ENCODE peak calls at places on chromosome 2, in five cellular contexts. A is CD8-positive, alpha-beta T cell; E is BJ; M is HFF-Myc; L is brain microvascular endothelial cell. T is an unnamed sample.
A peak's percentile ranks its signal among the peaks of the same experiment; 100 is the strongest.

GRCh38 chr2:177392373-177393246 is at the start of gene AGPS:
- DNase-seq in E (no peak), M (no peak), L (peak; percentile 39), A (peak; percentile 70), T (no peak)

GRCh38 chr2:2464095-2464494 is 133.0 kb upstream of the MYT1L start:
- DNase-seq in M (no peak), E (no peak), L (no peak), A (no peak), T (no peak)

GRCh38 chr2:235608200-235608591 is 114.4 kb downstream of the AGAP1 start:
- DNase-seq in L (no peak), M (no peak), E (no peak), A (no peak), T (no peak)

GRCh38 chr2:238850096-238850495 is 2.2 kb downstream of the TWIST2 start:
- DNase-seq in L (no peak), A (no peak), M (no peak), E (no peak), T (no peak)

GRCh38 chr2:188199716-188200128 is 92.0 kb upstream of the GULP1 start:
- DNase-seq in M (peak; percentile 54), A (no peak), L (peak; percentile 75), E (peak; percentile 82), T (peak; percentile 81)

GRCh38 chr2:241944821-241945220 is 75.3 kb downstream of the RTP5 start:
- DNase-seq in E (no peak), M (no peak), A (no peak), L (no peak), T (no peak)

GRCh38 chr2:862356-862687 is 88.3 kb upstream of the SNTG2 start:
- DNase-seq in M (no peak), E (no peak), L (no peak), A (no peak), T (no peak)

GRCh38 chr2:106649306-106649705 is 162.1 kb downstream of the CD8B2 start:
- DNase-seq in L (peak; percentile 19), M (no peak), E (no peak), A (no peak), T (no peak)

GRCh38 chr2:7982054-7982453 is 699.8 kb upstream of the ID2 start:
- DNase-seq in L (no peak), A (no peak), M (no peak), E (no peak), T (no peak)

GRCh38 chr2:42547014-42547413 is 21.4 kb upstream of the MTA3 start:
- DNase-seq in M (no peak), E (no peak), A (no peak), L (no peak), T (no peak)

GRCh38 chr2:222878284-222878876 is 17.5 kb downstream of the ACSL3 start:
- DNase-seq in E (no peak), A (no peak), M (no peak), L (no peak), T (no peak)

GRCh38 chr2:42113427-42113826 is 55.7 kb upstream of the EML4 start:
- DNase-seq in M (no peak), L (no peak), A (no peak), E (no peak), T (no peak)

GRCh38 chr2:84022810-84023431 is 436.2 kb downstream of the SUCLG1 start:
- DNase-seq in E (peak; percentile 1), A (no peak), M (peak; percentile 20), L (peak; percentile 20), T (peak; percentile 10)

GRCh38 chr2:108215794-108216211 is 24.0 kb upstream of the SULT1C3 start:
- DNase-seq in E (no peak), L (peak; percentile 49), A (no peak), M (no peak), T (no peak)

GRCh38 chr2:192969055-192969454 is 774.3 kb upstream of the TMEFF2 start:
- DNase-seq in M (no peak), E (no peak), A (no peak), L (no peak), T (no peak)

GRCh38 chr2:208983476-208983875 is 440.4 kb upstream of the MAP2 start:
- DNase-seq in A (no peak), M (no peak), E (no peak), L (no peak), T (peak; percentile 15)

GRCh38 chr2:186477782-186478181 is 8.3 kb upstream of the ZC3H15 start:
- DNase-seq in A (no peak), E (no peak), L (no peak), M (no peak), T (no peak)

GRCh38 chr2:128644745-128645256 is 326.1 kb upstream of the HS6ST1 start:
- DNase-seq in E (no peak), A (no peak), M (no peak), L (no peak), T (no peak)

GRCh38 chr2:231104115-231104713 is 20.6 kb downstream of the HTR2B start:
- DNase-seq in E (peak; percentile 31), A (peak; percentile 51), M (peak; percentile 70), L (peak; percentile 73), T (no peak)

GRCh38 chr2:164803772-164804466 is 37.7 kb downstream of the COBLL1 start:
- DNase-seq in L (no peak), E (no peak), A (no peak), M (no peak), T (no peak)

GRCh38 chr2:20257411-20257810 is 32.5 kb upstream of the SDC1 start:
- DNase-seq in E (no peak), M (no peak), L (no peak), A (no peak), T (no peak)

GRCh38 chr2:127194447-127194846 is 25.7 kb downstream of the CYP27C1 start:
- DNase-seq in M (no peak), E (no peak), A (no peak), L (no peak), T (no peak)

GRCh38 chr2:109382946-109383345 is 230.8 kb downstream of the SEPTIN10 start:
- DNase-seq in L (peak; percentile 38), M (peak; percentile 47), E (peak; percentile 17), A (no peak), T (no peak)

GRCh38 chr2:105377871-105378270 is 21.0 kb downstream of the FHL2 start:
- DNase-seq in L (no peak), A (no peak), E (no peak), M (no peak), T (no peak)

GRCh38 chr2:121650554-121650930 is 1.3 kb upstream of the CLASP1 start:
- DNase-seq in L (peak; percentile 30), M (no peak), E (no peak), A (peak; percentile 9), T (no peak)

GRCh38 chr2:27940090-27940671 is 49.7 kb downstream of the BABAM2 start:
- DNase-seq in M (no peak), E (no peak), L (no peak), A (no peak), T (no peak)

GRCh38 chr2:63053889-63054725 is 3.5 kb downstream of the OTX1 start:
- DNase-seq in E (no peak), A (no peak), L (no peak), M (no peak), T (no peak)

GRCh38 chr2:189555243-189555642 is 25.3 kb downstream of the SLC40A1 start:
- DNase-seq in E (no peak), A (no peak), L (peak; percentile 36), M (no peak), T (no peak)

GRCh38 chr2:210198326-210198725 is 26.9 kb downstream of the ACADL start:
- DNase-seq in A (no peak), L (no peak), E (no peak), M (no peak), T (no peak)

GRCh38 chr2:200239216-200239615 is 67.3 kb upstream of the SPATS2L start:
- DNase-seq in M (no peak), A (no peak), L (peak; percentile 81), E (peak; percentile 53), T (no peak)

GRCh38 chr2:236949089-236949935 is 136.4 kb upstream of the COPS8 start:
- DNase-seq in M (no peak), A (no peak), E (no peak), L (no peak), T (no peak)

GRCh38 chr2:109299466-109299865 is 170.5 kb downstream of the SH3RF3 start:
- DNase-seq in L (no peak), M (no peak), E (no peak), A (no peak), T (no peak)

GRCh38 chr2:216339456-216340279 is 32.6 kb downstream of the MARCHF4 start:
- DNase-seq in E (peak; percentile 44), L (no peak), M (peak; percentile 72), A (no peak), T (no peak)

GRCh38 chr2:43729775-43730174 is 44.1 kb upstream of the DYNC2LI1 start:
- DNase-seq in E (no peak), A (no peak), L (no peak), M (no peak), T (no peak)

GRCh38 chr2:25596506-25596905 is 76.9 kb downstream of the DTNB start:
- DNase-seq in M (no peak), E (no peak), A (no peak), L (no peak), T (no peak)

DNA sequence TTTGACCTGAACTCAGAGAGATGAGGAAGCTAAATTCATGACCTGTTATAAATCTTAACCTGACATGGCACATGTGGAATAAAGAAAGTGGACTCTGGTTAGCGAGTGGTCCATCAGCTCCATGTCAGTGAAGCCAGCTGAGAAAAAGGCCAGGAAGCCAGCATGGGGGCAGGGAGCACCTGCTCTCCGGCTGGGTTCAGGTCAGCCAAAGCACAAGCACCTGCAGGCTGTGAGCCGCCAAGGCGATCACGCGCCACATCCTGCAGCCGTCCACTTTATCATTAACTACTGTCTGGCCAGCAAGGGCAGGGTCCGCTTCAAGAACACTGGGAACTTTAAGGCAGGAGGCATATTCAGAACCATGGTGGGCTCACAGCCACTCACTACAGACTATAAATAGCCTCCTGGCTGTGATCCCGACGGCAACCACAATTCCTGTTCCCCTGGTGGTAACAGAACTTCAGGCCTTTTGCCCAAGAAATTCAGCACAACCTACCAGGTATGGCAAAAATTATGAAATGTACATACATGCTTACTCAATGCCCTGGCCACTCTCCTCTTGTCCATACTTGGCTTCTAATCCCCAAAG is 35.5 kb downstream of the ACVR1 start:
- DNase-seq in L (no peak), A (no peak), M (no peak), E (no peak), T (no peak)
- TF ChIP-seq CTCF in L (peak; percentile 52), A (no peak), M (no peak), E (no peak), T (peak; percentile 36)

GRCh38 chr2:54279385-54279784 is 23.4 kb upstream of the TSPYL6 start:
- DNase-seq in E (no peak), L (no peak), A (no peak), M (no peak), T (no peak)
- H3K4me3 ChIP-seq in E (no peak overlapping the region), L (no peak overlapping the region), A (no peak overlapping the region), M (no peak overlapping the region), T (no peak overlapping the region)

DNA sequence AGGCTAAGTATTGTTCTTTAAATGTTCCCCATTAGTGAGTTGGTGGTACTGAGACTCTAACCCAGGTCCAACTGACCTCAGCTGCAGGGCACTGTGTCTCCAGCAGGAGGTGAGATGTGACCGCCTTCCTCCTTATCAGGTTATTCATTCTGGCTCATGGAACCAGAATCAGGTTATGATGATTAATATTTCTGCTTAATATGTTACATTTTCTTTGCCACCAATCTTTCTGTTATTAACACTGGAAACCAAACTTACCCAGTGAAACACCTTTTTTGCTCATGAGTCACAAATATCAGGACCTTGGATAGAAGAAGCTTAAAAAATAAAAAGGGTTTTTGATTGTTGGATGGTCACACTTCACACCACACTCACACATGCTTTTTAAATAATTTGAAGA is 85.4 kb downstream of the DPP4 start:
- DNase-seq in L (no peak), A (no peak), E (no peak), M (no peak), T (no peak)
- TF ChIP-seq CTCF in L (peak; percentile 53), A (no peak), E (no peak), M (peak; percentile 4), T (peak; percentile 37)

GRCh38 chr2:69725706-69726360 is 16.1 kb upstream of the ANXA4 start:
- DNase-seq in L (no peak), M (no peak), E (no peak), A (no peak), T (no peak)
- H3K4me3 ChIP-seq in L (no peak overlapping the region), M (no peak overlapping the region), E (no peak overlapping the region), A (no peak overlapping the region), T (no peak overlapping the region)

T was measured in retinal pigment epithelial cell.